ENCODE peak calls at places on chromosomes 11 and 22, in nine cellular contexts. V, J, I, X, R, P, G, L and S are unnamed samples.

GRCh38 chr11:82676483-82677094 is 57.1 kb downstream of the FAM181B start:
- DNase-seq in G (no peak), L (no peak), R (no peak), V (no peak), I (no peak), X (peak; percentile 16), J (peak; percentile 13), P (no peak), S (no peak)

GRCh38 chr11:78667462-78667861 is 92.8 kb upstream of the NARS2 start:
- DNase-seq in I (no peak), L (no peak), V (no peak), R (no peak), G (no peak), P (no peak), X (no peak), J (no peak), S (no peak)

GRCh38 chr11:77209663-77210062 is 81.6 kb downstream of the MYO7A start:
- DNase-seq in P (no peak), V (no peak), R (no peak), J (no peak), I (no peak), X (no peak), G (no peak), L (no peak), S (no peak)

GRCh38 chr11:112797653-112798293 is 163.4 kb upstream of the NCAM1 start:
- DNase-seq in L (no peak), G (no peak), P (peak; percentile 45), J (no peak), X (no peak), I (peak; percentile 56), V (peak; percentile 11), R (no peak), S (no peak)

GRCh38 chr11:116871248-116871647 is 33.8 kb upstream of the APOA1 start:
- DNase-seq in V (peak; percentile 78), G (no peak), P (no peak), J (no peak), L (no peak), X (peak; percentile 32), I (no peak), R (no peak), S (no peak)

GRCh38 chr11:27385245-27385644 is 22.2 kb upstream of the CCDC34 start:
- DNase-seq in X (no peak), V (peak; percentile 76), I (no peak), L (no peak), J (no peak), G (no peak), P (no peak), R (no peak), S (peak; percentile 51)

GRCh38 chr11:17687946-17688670 is 31.3 kb upstream of the MYOD1 start:
- DNase-seq in V (no peak), G (no peak), X (no peak), I (peak; percentile 87), P (no peak), J (no peak), L (no peak), R (no peak), S (no peak)

GRCh38 chr22:41256254-41256897 is 15.6 kb upstream of the CHADL start:
- DNase-seq in I (no peak), P (no peak), X (peak; percentile 57), L (no peak), J (no peak), G (no peak), V (peak; percentile 80), R (no peak), S (no peak)

GRCh38 chr11:84905411-84905810 is 721.7 kb downstream of the DLG2 start:
- DNase-seq in L (no peak), X (no peak), G (no peak), J (no peak), V (peak; percentile 4), P (no peak), I (no peak), R (no peak), S (no peak)

GRCh38 chr11:62370743-62371440 is 33.6 kb downstream of the ASRGL1 start:
- DNase-seq in I (no peak), X (no peak), P (no peak), G (peak; percentile 27), L (peak; percentile 37), J (no peak), V (no peak), R (peak; percentile 88), S (peak; percentile 55)

GRCh38 chr22:46775364-46775758 is 12.9 kb downstream of the TBC1D22A start:
- DNase-seq in L (no peak), J (peak; percentile 51), I (no peak), X (no peak), G (no peak), V (no peak), R (no peak), P (no peak), S (no peak)

GRCh38 chr22:50141891-50142363 is 28.6 kb upstream of the PANX2 start:
- DNase-seq in R (no peak), V (peak; percentile 70), G (no peak), I (no peak), X (no peak), J (no peak), L (no peak), P (no peak), S (no peak)

GRCh38 chr22:38599466-38599865 is 29.5 kb upstream of the DMC1 start:
- DNase-seq in X (no peak), R (no peak), J (no peak), L (no peak), G (no peak), I (no peak), P (no peak), V (no peak), S (no peak)

GRCh38 chr11:131486937-131487336 is 116.5 kb downstream of the NTM start:
- DNase-seq in J (no peak), P (no peak), R (no peak), X (no peak), L (no peak), G (no peak), I (no peak), V (no peak), S (no peak)

GRCh38 chr11:35629914-35630313 is 11.7 kb downstream of the FJX1 start:
- DNase-seq in L (no peak), G (no peak), I (no peak), X (peak; percentile 89), J (no peak), R (no peak), P (no peak), V (peak; percentile 98), S (no peak)

DNA sequence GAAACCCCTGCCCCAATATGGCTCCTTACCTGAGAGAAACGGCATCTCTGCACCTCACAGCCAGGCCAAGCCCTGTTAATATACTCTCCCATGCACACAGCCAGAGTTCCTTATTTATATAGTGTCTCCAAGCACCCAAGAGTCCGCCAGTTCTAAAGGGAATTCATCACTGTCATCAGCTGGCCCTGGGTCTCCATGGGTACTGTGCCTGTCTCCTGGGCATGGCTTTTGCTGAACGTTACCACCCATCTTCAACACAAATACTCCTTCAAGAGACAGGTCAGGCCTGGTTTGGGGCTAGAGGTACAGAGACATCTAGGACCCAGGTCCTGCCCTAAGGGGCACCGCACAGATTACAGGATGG is 1.6 kb upstream of the ATG16L2 start:
- DNase-seq in P (no peak), J (peak; percentile 40), R (no peak), I (no peak), G (no peak), X (peak; percentile 22), V (peak; percentile 10), L (no peak), S (peak; percentile 33)
- H3K27ac ChIP-seq in P (no peak overlapping the region), J (peak overlapping the region; percentile 91), R (no peak overlapping the region), I (no peak overlapping the region), G (peak overlapping the region; percentile 98), X (peak overlapping the region; percentile 91), V (peak overlapping the region; percentile 96), L (peak overlapping the region; percentile 99), S (peak overlapping the region; percentile 16)

GRCh38 chr22:21660904-21661303 is 4.9 kb upstream of the PPIL2 start:
- DNase-seq in R (no peak), X (no peak), G (no peak), L (no peak), J (no peak), I (no peak), V (no peak), P (no peak), S (no peak)

GRCh38 chr22:21661991-21662390 is 3.8 kb upstream of the PPIL2 start:
- DNase-seq in J (no peak), G (no peak), X (no peak), P (no peak), R (no peak), V (no peak), L (no peak), I (no peak), S (no peak)

GRCh38 chr22:21657020-21657360 is 8.8 kb upstream of the PPIL2 start:
- DNase-seq in R (no peak), V (no peak), L (no peak), G (no peak), I (no peak), X (no peak), J (no peak), P (no peak), S (no peak)

GRCh38 chr22:21659864-21660525 is 5.8 kb upstream of the PPIL2 start:
- DNase-seq in G (no peak), L (no peak), R (no peak), X (no peak), V (no peak), I (no peak), J (no peak), P (no peak), S (no peak)

DNA sequence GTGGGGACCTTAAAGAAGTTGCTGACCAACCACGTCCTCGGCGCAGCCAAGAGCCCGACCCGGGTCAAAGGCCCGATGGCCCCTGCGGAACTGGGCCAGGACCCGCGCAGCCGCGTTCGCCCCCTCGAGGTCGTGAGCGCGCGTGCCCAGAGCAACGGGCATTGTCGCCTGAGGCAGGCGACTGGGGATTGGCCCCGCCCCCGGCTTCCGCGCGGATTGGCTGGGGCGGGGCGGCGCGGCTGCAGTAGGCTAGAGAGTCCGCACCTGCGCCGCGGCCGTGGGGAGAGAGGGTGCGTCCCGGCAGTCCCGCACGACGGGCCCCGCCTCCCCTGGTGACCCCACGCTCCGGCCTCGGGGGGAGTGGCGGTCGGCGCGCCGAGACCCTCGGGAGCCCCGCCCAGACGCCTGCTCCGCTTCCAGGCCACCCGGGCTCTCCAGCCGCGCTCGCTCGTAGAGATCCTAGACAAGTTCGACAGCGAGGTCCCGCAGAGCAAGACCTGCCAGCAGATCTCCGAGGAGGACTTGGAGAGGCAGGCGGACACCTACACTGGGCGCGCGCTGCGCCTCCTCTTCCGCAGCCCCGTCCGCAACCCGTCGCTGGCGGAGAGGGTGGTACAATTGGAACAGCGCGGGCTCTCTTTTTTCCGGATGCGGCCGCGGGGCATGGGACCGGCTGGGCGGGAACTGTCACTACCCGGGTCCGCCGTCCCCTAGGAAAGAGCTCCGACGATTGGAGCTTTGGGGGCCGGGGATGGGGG is 8.3 kb upstream of the PPIL2 start:
- DNase-seq in V (peak; percentile 11), G (peak; percentile 79), R (peak; percentile 97), I (peak; percentile 95), X (peak; percentile 60), J (peak; percentile 85), L (peak; percentile 80), P (peak; percentile 38), S (peak; percentile 75)
- H3K27ac ChIP-seq in V (no peak overlapping the region), G (peak overlapping the region; percentile 31), R (no peak overlapping the region), I (peak overlapping the region; percentile 96), X (peak overlapping the region; percentile 44), J (peak overlapping the region; percentile 38), L (peak overlapping the region; percentile 64), P (no peak overlapping the region), S (no peak overlapping the region)

GRCh38 chr11:15616130-15617105 is 501.7 kb downstream of the INSC start:
- DNase-seq in I (no peak), G (no peak), J (no peak), X (no peak), R (no peak), P (no peak), L (no peak), V (no peak), S (no peak)
- H3K27ac ChIP-seq in I (no peak overlapping the region), G (no peak overlapping the region), J (no peak overlapping the region), X (no peak overlapping the region), R (no peak overlapping the region), P (no peak overlapping the region), L (no peak overlapping the region), V (no peak overlapping the region), S (no peak overlapping the region)

GRCh38 chr11:118604566-118604965 is 2.8 kb upstream of the PHLDB1 start:
- DNase-seq in L (no peak), X (no peak), R (no peak), V (no peak), P (no peak), J (no peak), G (peak; percentile 10), I (no peak), S (peak; percentile 21)
- H3K27ac ChIP-seq in L (peak overlapping the region; percentile 67), X (peak overlapping the region; percentile 94), R (peak overlapping the region; percentile 33), V (peak overlapping the region; percentile 88), P (peak overlapping the region; percentile 96), J (no peak overlapping the region), G (peak overlapping the region; percentile 74), I (no peak overlapping the region), S (peak overlapping the region; percentile 5)